ENCODE peak calls at places on chromosomes 12 and 14, in eight cellular contexts. V, B, K, Q, L, O, Z and U are unnamed samples. For H3K4me1 and H3K36me3, the result is how much of the 10 kb centered on the place peaks cover.

GRCh38 chr12:120249875-120250795 is 15.4 kb downstream of the PXN start:
- DNase-seq in V (no peak), B (no peak), K (no peak), Q (peak), L (no peak), O (peak), Z (no peak), U (no peak)

GRCh38 chr12:51984657-51985056 is 22.1 kb upstream of the TAMALIN start:
- DNase-seq in V (no peak), B (peak), K (no peak), Q (no peak), L (no peak), O (no peak), Z (no peak), U (no peak)

GRCh38 chr14:74203546-74203945 is 35.7 kb upstream of the VSX2 start:
- DNase-seq in V (no peak), B (no peak), K (no peak), Q (no peak), L (no peak), O (no peak), Z (no peak), U (no peak)

GRCh38 chr14:51176819-51177218 is 63.2 kb upstream of the TMX1 start:
- DNase-seq in V (no peak), B (no peak), K (no peak), Q (no peak), L (no peak), O (no peak), Z (no peak), U (no peak)

GRCh38 chr12:14278294-14278953 is 87.1 kb upstream of the ATF7IP start:
- DNase-seq in V (no peak), B (peak), K (no peak), Q (no peak), L (no peak), O (no peak), Z (no peak), U (no peak)

GRCh38 chr12:121388421-121388981 is 11.4 kb upstream of the RNF34 start:
- DNase-seq in V (peak), B (no peak), K (no peak), Q (no peak), L (no peak), O (no peak), Z (no peak), U (no peak)

GRCh38 chr14:39350866-39351265 is 81.4 kb downstream of the FBXO33 start:
- DNase-seq in V (no peak), B (no peak), K (no peak), Q (no peak), L (no peak), O (no peak), Z (no peak), U (no peak)

GRCh38 chr12:52356762-52357580 is 10.3 kb downstream of the KRT85 start:
- DNase-seq in V (no peak), B (no peak), K (no peak), Q (peak), L (no peak), O (no peak), Z (no peak), U (no peak)

GRCh38 chr12:84542289-84542688 is 370.3 kb downstream of the SLC6A15 start:
- DNase-seq in V (no peak), B (no peak), K (no peak), Q (no peak), L (no peak), O (no peak), Z (no peak), U (no peak)

GRCh38 chr12:102481705-102482104 is 1.3 kb upstream of the IGF1 start:
- DNase-seq in V (no peak), B (no peak), K (no peak), Q (no peak), L (no peak), O (no peak), Z (no peak), U (no peak)

GRCh38 chr12:66118240-66118891 is 12.2 kb downstream of the LLPH start:
- DNase-seq in V (peak), B (no peak), K (no peak), Q (no peak), L (no peak), O (no peak), Z (no peak), U (no peak)

GRCh38 chr12:6226002-6226700 is 26.0 kb downstream of the CD9 start:
- DNase-seq in V (peak), B (peak), K (no peak), Q (no peak), L (peak), O (peak), Z (peak), U (no peak)

GRCh38 chr12:109192358-109192757 is 76.0 kb downstream of the ACACB start:
- DNase-seq in V (peak), B (no peak), K (no peak), Q (no peak), L (no peak), O (no peak), Z (no peak), U (no peak)

GRCh38 chr12:75606921-75607320 is 95.5 kb upstream of the KRR1 start:
- DNase-seq in V (no peak), B (no peak), K (no peak), Q (no peak), L (no peak), O (no peak), Z (no peak), U (no peak)

GRCh38 chr14:67420102-67420739 is 8.3 kb upstream of the PLEK2 start:
- DNase-seq in V (no peak), B (no peak), K (no peak), Q (no peak), L (peak), O (no peak), Z (no peak), U (peak)

GRCh38 chr12:6614513-6615177 is 7.5 kb upstream of the CHD4 start:
- DNase-seq in V (no peak), B (no peak), K (no peak), Q (no peak), L (no peak), O (no peak), Z (no peak), U (no peak)

GRCh38 chr12:101968770-101969169 is 91.4 kb downstream of the DRAM1 start:
- DNase-seq in V (no peak), B (no peak), K (no peak), Q (no peak), L (no peak), O (no peak), Z (no peak), U (no peak)

GRCh38 chr14:44963775-44964380 is 1.9 kb downstream of the TOGARAM1 start:
- DNase-seq in V (no peak), B (no peak), K (no peak), Q (no peak), L (no peak), O (peak), Z (no peak), U (no peak)

GRCh38 chr12:29700761-29701481 is 82.8 kb downstream of the TMTC1 start:
- DNase-seq in V (no peak), B (no peak), K (no peak), Q (no peak), L (no peak), O (no peak), Z (no peak), U (no peak)

GRCh38 chr12:19239046-19239445 is 109.5 kb downstream of the PLEKHA5 start:
- DNase-seq in V (no peak), B (no peak), K (no peak), Q (no peak), L (no peak), O (no peak), Z (no peak), U (no peak)

GRCh38 chr12:57146925-57147640 is at the start of gene LRP1-AS:
- DNase-seq in V (no peak), B (no peak), K (no peak), Q (no peak), L (peak), O (no peak), Z (no peak), U (no peak)

GRCh38 chr12:57148469-57149308 is 1.3 kb upstream of the LRP1-AS start:
- DNase-seq in V (peak), B (no peak), K (no peak), Q (no peak), L (peak), O (peak), Z (peak), U (peak)

GRCh38 chr12:57147641-57147944 is 174 bp upstream of the LRP1-AS start:
- DNase-seq in V (peak), B (no peak), K (no peak), Q (no peak), L (no peak), O (no peak), Z (no peak), U (no peak)

GRCh38 chr12:57150400-57150799 is 3.0 kb upstream of the LRP1-AS start:
- DNase-seq in V (no peak), B (no peak), K (no peak), Q (no peak), L (no peak), O (no peak), Z (no peak), U (no peak)

GRCh38 chr12:57149309-57149900 is 2.0 kb upstream of the LRP1-AS start:
- DNase-seq in V (peak), B (no peak), K (no peak), Q (no peak), L (peak), O (peak), Z (no peak), U (peak)
- H3K4me1 ChIP-seq in V (half or more), B (under half), K (under half), Q (half or more), L (half or more), O (half or more), Z (half or more), U (under half)

GRCh38 chr12:124940393-124941169 is 26.1 kb upstream of the UBC start:
- DNase-seq in V (peak), B (peak), K (peak), Q (peak), L (peak), O (peak), Z (peak), U (peak)

GRCh38 chr12:124940143-124940392 is 25.6 kb upstream of the UBC start:
- DNase-seq in V (no peak), B (no peak), K (no peak), Q (no peak), L (no peak), O (no peak), Z (no peak), U (no peak)

GRCh38 chr12:124938606-124939427 is 24.4 kb upstream of the UBC start:
- DNase-seq in V (peak), B (peak), K (peak), Q (no peak), L (peak), O (peak), Z (peak), U (peak)

GRCh38 chr12:124939428-124940142 is 25.1 kb upstream of the UBC start:
- DNase-seq in V (peak), B (peak), K (peak), Q (peak), L (peak), O (peak), Z (peak), U (peak)

DNA sequence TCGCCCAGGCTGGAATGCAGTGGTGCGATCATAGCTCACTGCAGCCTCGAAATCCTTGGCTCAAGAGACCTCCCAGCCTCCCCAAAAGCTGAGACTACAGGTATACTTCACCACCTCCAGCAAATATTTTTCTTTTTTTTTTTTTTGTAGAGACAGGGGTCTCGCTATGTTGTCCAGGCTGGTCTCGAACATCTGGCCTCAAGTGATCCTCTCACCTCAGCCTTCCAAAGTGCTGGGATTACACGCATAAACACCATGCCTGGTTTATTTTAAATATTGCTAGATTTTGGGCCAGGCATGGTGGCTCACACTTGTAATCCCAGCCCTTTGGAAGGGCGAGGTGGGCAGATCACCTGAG is 26.7 kb upstream of the UBC start:
- DNase-seq in V (no peak), B (no peak), K (no peak), Q (no peak), L (no peak), O (no peak), Z (no peak), U (no peak)
- H3K36me3 ChIP-seq in V (under half), B (under half), K (under half), Q (under half), L (under half), O (under half), Z (under half), U (under half)

DNA sequence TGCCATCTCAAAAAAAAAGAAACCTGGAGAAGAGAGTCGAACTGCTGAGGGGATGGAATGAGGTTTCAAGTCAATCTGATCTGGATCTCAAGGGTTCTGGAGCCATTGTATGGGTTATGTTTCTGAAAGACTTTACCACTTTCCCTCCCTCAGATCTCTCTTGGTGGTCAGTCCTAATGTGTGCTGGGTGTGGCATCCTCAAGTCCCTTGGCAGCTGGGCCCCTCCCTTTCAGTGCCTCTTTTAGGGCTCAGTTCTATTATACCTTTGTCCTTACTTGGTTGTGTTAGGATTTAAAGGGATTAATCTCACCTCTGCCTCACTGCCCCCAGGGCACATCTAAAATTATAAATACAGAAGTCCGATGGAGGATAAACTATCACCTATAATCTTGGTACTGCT is 107.0 kb downstream of the NUAK1 start:
- DNase-seq in V (no peak), B (no peak), K (no peak), Q (no peak), L (no peak), O (no peak), Z (no peak), U (no peak)
- TF ChIP-seq POLR2A in V (no peak), B (no peak), K (no peak), Q (no peak), L (no peak), O (no peak), Z (no peak), U (no peak)

GRCh38 chr12:67804168-67804567 is 155.6 kb downstream of the DYRK2 start:
- DNase-seq in V (no peak), B (no peak), K (no peak), Q (no peak), L (no peak), O (no peak), Z (no peak), U (no peak)
- H3K4me1 ChIP-seq in V (under half), B (under half), K (under half), Q (under half), L (under half), O (under half), Z (under half), U (under half)

GRCh38 chr14:33762462-33762861 is 188.4 kb downstream of the EGLN3 start:
- DNase-seq in V (no peak), B (no peak), K (no peak), Q (no peak), L (no peak), O (no peak), Z (no peak), U (no peak)
- H3K36me3 ChIP-seq in V (under half), B (under half), K (under half), Q (under half), L (under half), O (under half), Z (under half), U (under half)